ENCODE peak calls at places on chromosomes 11 and 22, in four cellular contexts. One of them, this sample, is unnamed.

GRCh38 chr11:111591187-111591960 is 10.9 kb upstream of the SIK2 start:
- DNase-seq in H1: no peak
- DNase-seq in IMR-90: no peak
- DNase-seq in H9: no peak
- DNase-seq in this sample: no peak

GRCh38 chr11:34655335-34656008 is 34.6 kb downstream of the EHF start:
- DNase-seq in H1: no peak
- DNase-seq in IMR-90: peak; percentile 97
- DNase-seq in H9: no peak
- DNase-seq in this sample: no peak

GRCh38 chr11:64854534-64855502 is 10.4 kb upstream of the CDC42BPG start:
- DNase-seq in H1: no peak
- DNase-seq in IMR-90: peak; percentile 91
- DNase-seq in H9: no peak
- DNase-seq in this sample: peak; percentile 92

GRCh38 chr11:72295471-72295870 is 51.5 kb upstream of the PHOX2A start:
- DNase-seq in H1: no peak
- DNase-seq in IMR-90: no peak
- DNase-seq in H9: no peak
- DNase-seq in this sample: no peak

GRCh38 chr22:30017375-30017774 is 62.9 kb upstream of the HORMAD2 start:
- DNase-seq in H1: no peak
- DNase-seq in IMR-90: peak; percentile 62
- DNase-seq in H9: no peak
- DNase-seq in this sample: no peak

GRCh38 chr11:2536440-2536989 is 91.7 kb downstream of the KCNQ1 start:
- DNase-seq in H1: no peak
- DNase-seq in IMR-90: no peak
- DNase-seq in H9: no peak
- DNase-seq in this sample: no peak

GRCh38 chr11:44600739-44601416 is 35.4 kb downstream of the CD82 start:
- DNase-seq in H1: no peak
- DNase-seq in IMR-90: peak; percentile 20
- DNase-seq in H9: peak; percentile 53
- DNase-seq in this sample: peak; percentile 39

GRCh38 chr22:38987171-38987895 is 5.2 kb downstream of the APOBEC3B start:
- DNase-seq in H1: no peak
- DNase-seq in IMR-90: no peak
- DNase-seq in H9: no peak
- DNase-seq in this sample: no peak

GRCh38 chr11:45901646-45902045 is 5.4 kb downstream of the FREY1 start:
- DNase-seq in H1: no peak
- DNase-seq in IMR-90: no peak
- DNase-seq in H9: no peak
- DNase-seq in this sample: no peak

GRCh38 chr22:45638834-45639746 is 32.5 kb upstream of the ATXN10 start:
- DNase-seq in H1: no peak
- DNase-seq in IMR-90: no peak
- DNase-seq in H9: no peak
- DNase-seq in this sample: no peak

GRCh38 chr22:24703101-24703500 is 71.4 kb downstream of the PIWIL3 start:
- DNase-seq in H1: no peak
- DNase-seq in IMR-90: peak; percentile 74
- DNase-seq in H9: no peak
- DNase-seq in this sample: no peak

GRCh38 chr11:102386376-102386775 is 39.4 kb downstream of the BIRC2 start:
- DNase-seq in H1: no peak
- DNase-seq in IMR-90: peak; percentile 17
- DNase-seq in H9: no peak
- DNase-seq in this sample: no peak

GRCh38 chr22:36125434-36125833 is 35.1 kb downstream of the APOL3 start:
- DNase-seq in H1: no peak
- DNase-seq in IMR-90: no peak
- DNase-seq in H9: no peak
- DNase-seq in this sample: no peak

GRCh38 chr11:65128182-65129145 is 5.9 kb downstream of the SYVN1 start:
- DNase-seq in H1: no peak
- DNase-seq in IMR-90: no peak
- DNase-seq in H9: no peak
- DNase-seq in this sample: no peak

GRCh38 chr11:112841719-112842118 is 119.5 kb upstream of the NCAM1 start:
- DNase-seq in H1: no peak
- DNase-seq in IMR-90: no peak
- DNase-seq in H9: no peak
- DNase-seq in this sample: no peak

GRCh38 chr11:44946268-44946667 is 4.4 kb downstream of the TP53I11 start:
- DNase-seq in H1: no peak
- DNase-seq in IMR-90: no peak
- DNase-seq in H9: no peak
- DNase-seq in this sample: no peak

GRCh38 chr22:46072981-46073682 is 77.2 kb upstream of the PPARA start:
- DNase-seq in H1: no peak
- DNase-seq in IMR-90: no peak
- DNase-seq in H9: no peak
- DNase-seq in this sample: no peak

GRCh38 chr11:123159146-123159857 is 35.7 kb downstream of the CLMP start:
- DNase-seq in H1: no peak
- DNase-seq in IMR-90: peak; percentile 47
- DNase-seq in H9: no peak
- DNase-seq in this sample: no peak

GRCh38 chr11:69588270-69588669 is 52.7 kb upstream of the CCND1 start:
- DNase-seq in H1: no peak
- DNase-seq in IMR-90: peak; percentile 87
- DNase-seq in H9: no peak
- DNase-seq in this sample: no peak

GRCh38 chr22:23501244-23501643 is 78.8 kb downstream of the IGLL1 start:
- DNase-seq in H1: no peak
- DNase-seq in IMR-90: no peak
- DNase-seq in H9: no peak
- DNase-seq in this sample: no peak

GRCh38 chr11:133531971-133532651 is at the start of gene OPCML:
- DNase-seq in H1: no peak
- DNase-seq in IMR-90: no peak
- DNase-seq in H9: peak; percentile 61
- DNase-seq in this sample: peak; percentile 70

GRCh38 chr22:24414984-24415945 is 12.1 kb upstream of the ADORA2A start:
- DNase-seq in H1: no peak
- DNase-seq in IMR-90: peak; percentile 53
- DNase-seq in H9: no peak
- DNase-seq in this sample: no peak

GRCh38 chr11:34904421-34904950 is 11.7 kb downstream of the APIP start:
- DNase-seq in H1: no peak
- DNase-seq in IMR-90: no peak
- DNase-seq in H9: no peak
- DNase-seq in this sample: no peak

GRCh38 chr11:64000026-64000739 is 13.9 kb downstream of the OTUB1 start:
- DNase-seq in H1: no peak
- DNase-seq in IMR-90: peak; percentile 59
- DNase-seq in H9: peak; percentile 78
- DNase-seq in this sample: peak; percentile 84

GRCh38 chr11:28697920-28698827 is 590.0 kb downstream of the METTL15 start:
- DNase-seq in H1: peak; percentile 60
- DNase-seq in IMR-90: peak; percentile 61
- DNase-seq in H9: peak; percentile 64
- DNase-seq in this sample: peak; percentile 74

GRCh38 chr11:96002754-96003290 is 78.9 kb upstream of the MTMR2 start:
- DNase-seq in H1: no peak
- DNase-seq in IMR-90: no peak
- DNase-seq in H9: no peak
- DNase-seq in this sample: no peak

GRCh38 chr22:31148953-31149627 is 8.8 kb upstream of the PLA2G3 start:
- DNase-seq in H1: peak; percentile 71
- DNase-seq in IMR-90: peak; percentile 80
- DNase-seq in H9: peak; percentile 91
- DNase-seq in this sample: peak; percentile 89

GRCh38 chr11:26905368-26905767 is 88.5 kb upstream of the FIBIN start:
- DNase-seq in H1: no peak
- DNase-seq in IMR-90: peak; percentile 4
- DNase-seq in H9: peak; percentile 31
- DNase-seq in this sample: peak; percentile 13

GRCh38 chr11:114340311-114341131 is 44.3 kb downstream of the NNMT start:
- DNase-seq in H1: no peak
- DNase-seq in IMR-90: peak; percentile 82
- DNase-seq in H9: peak; percentile 73
- DNase-seq in this sample: peak; percentile 88

GRCh38 chr11:61890536-61891330 is 612 bp downstream of the FADS3 start:
- DNase-seq in H1: no peak
- DNase-seq in IMR-90: peak; percentile 82
- DNase-seq in H9: peak; percentile 61
- DNase-seq in this sample: peak; percentile 73

GRCh38 chr11:16226245-16226644 is 130.1 kb downstream of the SOX6 start:
- DNase-seq in H1: no peak
- DNase-seq in IMR-90: peak; percentile 67
- DNase-seq in H9: no peak
- DNase-seq in this sample: no peak

GRCh38 chr11:1224109-1224485 is 1.2 kb downstream of the MUC5B start:
- DNase-seq in H1: no peak
- DNase-seq in IMR-90: no peak
- DNase-seq in H9: no peak
- DNase-seq in this sample: no peak

DNA sequence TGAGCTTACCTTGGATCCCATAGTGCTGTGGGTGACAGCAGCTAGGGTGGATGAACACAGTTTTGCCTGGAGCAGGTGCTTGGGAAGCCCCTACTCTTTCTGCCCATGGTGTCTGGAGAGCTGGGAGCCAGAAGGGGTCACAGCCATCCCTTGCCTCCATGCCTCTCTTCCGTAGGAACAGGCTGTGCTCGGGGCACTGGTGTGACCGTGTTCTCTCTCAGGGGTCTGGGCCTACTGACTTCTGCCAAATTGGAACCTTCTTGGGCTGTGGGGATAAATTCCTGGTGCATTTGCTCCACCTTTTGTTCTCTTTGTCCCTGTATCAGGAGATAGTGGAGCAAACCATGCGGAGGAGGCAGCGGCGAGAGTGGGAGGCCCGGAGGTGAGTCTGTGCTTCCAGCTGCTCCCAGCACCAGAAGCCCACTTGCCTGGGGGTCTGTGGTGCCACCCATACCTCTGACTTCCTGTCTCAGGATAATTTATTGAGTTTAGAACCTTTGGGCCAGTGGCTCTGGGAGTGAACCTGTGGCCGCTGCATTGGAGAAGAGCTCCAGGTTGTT is 14.4 kb downstream of the CDC45 start:
- DNase-seq in H1: no peak
- DNase-seq in IMR-90: no peak
- DNase-seq in H9: no peak
- DNase-seq in this sample: no peak
- H4K5ac ChIP-seq in H1: no peak overlapping the region
- H4K5ac ChIP-seq in IMR-90: no peak overlapping the region
- H4K5ac ChIP-seq in H9: no peak overlapping the region
- H4K5ac ChIP-seq in this sample: no peak overlapping the region

GRCh38 chr11:71200761-71201160 is 51.6 kb downstream of the SHANK2 start:
- DNase-seq in H1: no peak
- DNase-seq in IMR-90: no peak
- DNase-seq in H9: no peak
- DNase-seq in this sample: no peak
- H4K5ac ChIP-seq in H1: no peak overlapping the region
- H4K5ac ChIP-seq in IMR-90: no peak overlapping the region
- H4K5ac ChIP-seq in H9: no peak overlapping the region
- H4K5ac ChIP-seq in this sample: no peak overlapping the region

GRCh38 chr11:67230886-67231285 is 35.4 kb upstream of the GRK2 start:
- DNase-seq in H1: no peak
- DNase-seq in IMR-90: no peak
- DNase-seq in H9: no peak
- DNase-seq in this sample: no peak

GRCh38 chr11:67238894-67239794 is 27.1 kb upstream of the GRK2 start:
- DNase-seq in H1: no peak
- DNase-seq in IMR-90: peak; percentile 26
- DNase-seq in H9: no peak
- DNase-seq in this sample: peak; percentile 27

GRCh38 chr11:67237574-67237973 is 28.7 kb upstream of the GRK2 start:
- DNase-seq in H1: no peak
- DNase-seq in IMR-90: no peak
- DNase-seq in H9: no peak
- DNase-seq in this sample: no peak

GRCh38 chr11:67230406-67230805 is 35.9 kb upstream of the GRK2 start:
- DNase-seq in H1: no peak
- DNase-seq in IMR-90: no peak
- DNase-seq in H9: no peak
- DNase-seq in this sample: no peak

GRCh38 chr11:67233584-67234190 is 32.6 kb upstream of the GRK2 start:
- DNase-seq in H1: no peak
- DNase-seq in IMR-90: no peak
- DNase-seq in H9: no peak
- DNase-seq in this sample: no peak
- H4K5ac ChIP-seq in H1: no peak overlapping the region
- H4K5ac ChIP-seq in IMR-90: no peak overlapping the region
- H4K5ac ChIP-seq in H9: no peak overlapping the region
- H4K5ac ChIP-seq in this sample: no peak overlapping the region

GRCh38 chr11:124465368-124465767 is 19.9 kb upstream of the OR8B8 start:
- DNase-seq in H1: no peak
- DNase-seq in IMR-90: no peak
- DNase-seq in H9: no peak
- DNase-seq in this sample: no peak
- H4K5ac ChIP-seq in H1: no peak overlapping the region
- H4K5ac ChIP-seq in IMR-90: no peak overlapping the region
- H4K5ac ChIP-seq in H9: no peak overlapping the region
- H4K5ac ChIP-seq in this sample: no peak overlapping the region

GRCh38 chr11:31981457-31981856 is 109.4 kb upstream of the RCN1 start:
- DNase-seq in H1: no peak
- DNase-seq in IMR-90: no peak
- DNase-seq in H9: no peak
- DNase-seq in this sample: no peak
- H4K5ac ChIP-seq in H1: no peak overlapping the region
- H4K5ac ChIP-seq in IMR-90: no peak overlapping the region
- H4K5ac ChIP-seq in H9: no peak overlapping the region
- H4K5ac ChIP-seq in this sample: no peak overlapping the region

DNA sequence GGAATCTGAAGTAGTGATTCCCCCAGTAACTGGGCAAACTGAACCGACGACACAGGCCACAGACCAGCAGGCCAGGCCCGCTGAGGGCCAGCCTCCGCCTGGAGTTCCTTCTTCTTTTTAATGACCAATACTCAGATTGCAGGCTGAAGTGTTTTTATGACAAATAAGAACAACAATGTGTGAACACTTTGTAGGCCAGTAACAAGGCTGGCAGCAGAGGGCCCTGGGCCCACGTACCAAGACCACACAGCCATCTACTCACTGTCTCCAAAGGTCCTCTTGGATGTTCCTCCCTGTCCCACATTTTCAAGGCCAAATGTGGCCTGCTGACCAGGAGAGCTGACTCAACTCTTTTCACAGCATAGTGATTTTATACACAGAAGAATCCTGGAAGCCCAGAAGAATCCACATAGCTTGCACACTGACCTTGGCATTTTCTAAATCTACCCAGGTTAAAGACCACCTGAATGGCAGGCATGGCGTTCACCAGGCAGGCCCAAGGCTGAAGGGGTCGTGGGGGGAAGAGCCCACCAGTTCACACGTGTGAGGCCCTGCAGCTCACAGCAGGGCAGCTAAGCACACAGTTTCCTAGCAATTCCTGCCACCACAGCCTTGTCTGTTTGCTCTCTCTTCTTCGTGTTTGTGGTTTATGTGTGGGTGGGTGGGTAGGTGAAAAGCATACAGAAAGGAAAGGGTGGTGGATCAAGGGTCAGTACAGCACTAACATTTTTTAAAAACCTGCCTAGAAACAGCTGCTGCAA is 13.3 kb downstream of the SMCO4 start:
- DNase-seq in H1: no peak
- DNase-seq in IMR-90: peak; percentile 41
- DNase-seq in H9: no peak
- DNase-seq in this sample: no peak
- H4K5ac ChIP-seq in H1: no peak overlapping the region
- H4K5ac ChIP-seq in IMR-90: no peak overlapping the region
- H4K5ac ChIP-seq in H9: no peak overlapping the region
- H4K5ac ChIP-seq in this sample: no peak overlapping the region

This sample was measured in mesendoderm.